ENCODE peak calls at places on chromosome 19, in nine cellular contexts. Q is GM12892, M is Peyer's patch, D is upper lobe of left lung, F is heart left ventricle, T is ovary, P is uterus, S is esophagus squamous epithelium, O is transverse colon. G is an unnamed sample.

GRCh38 chr19:6374179-6374709 is 1.5 kb downstream of the PSPN start:
- DNase-seq in T (no peak), O (no peak), S (no peak), F (no peak), D (peak; percentile 85), M (no peak), Q (no peak), P (peak; percentile 39), G (no peak)

GRCh38 chr19:8487137-8487851 is 15.1 kb downstream of the PRAM1 start:
- DNase-seq in O (peak; percentile 34), F (no peak), D (no peak), T (no peak), S (no peak), Q (no peak), M (peak; percentile 62), P (no peak), G (no peak)

GRCh38 chr19:49866933-49867782 is at the start of gene PNKP:
- DNase-seq in T (peak; percentile 93), P (peak; percentile 92), Q (peak; percentile 96), F (peak; percentile 93), D (peak; percentile 97), S (peak; percentile 84), O (peak; percentile 92), M (peak; percentile 89), G (peak; percentile 92)

GRCh38 chr19:14189415-14189814 is 16.6 kb downstream of the ADGRL1 start:
- DNase-seq in O (no peak), S (no peak), P (no peak), M (no peak), D (no peak), F (no peak), Q (no peak), T (no peak), G (no peak)

GRCh38 chr19:911197-912033 is 1.6 kb downstream of the R3HDM4 start:
- DNase-seq in M (no peak), T (no peak), F (no peak), P (no peak), S (no peak), Q (no peak), D (peak; percentile 83), O (no peak), G (no peak)

GRCh38 chr19:51259348-51260245 is 8.7 kb downstream of the SIGLECL1 start:
- DNase-seq in T (no peak), M (no peak), P (no peak), D (no peak), O (no peak), Q (no peak), S (no peak), F (peak; percentile 12), G (peak; percentile 54)

GRCh38 chr19:33064117-33064777 is 441 bp downstream of the RHPN2 start:
- DNase-seq in M (no peak), S (no peak), Q (peak; percentile 45), O (peak; percentile 64), F (no peak), P (no peak), D (peak; percentile 90), T (peak; percentile 26), G (no peak)

GRCh38 chr19:48752511-48753365 is at the start of gene FUT1:
- DNase-seq in T (no peak), S (no peak), O (peak; percentile 76), D (peak; percentile 93), F (peak; percentile 85), Q (no peak), M (peak; percentile 30), P (no peak), G (peak; percentile 74)

GRCh38 chr19:58563034-58563573 is 4.7 kb upstream of the UBE2M start:
- DNase-seq in M (no peak), S (no peak), P (peak; percentile 41), D (no peak), T (no peak), Q (peak; percentile 58), O (no peak), F (no peak), G (no peak)

GRCh38 chr19:40763963-40764362 is 11.4 kb upstream of the MIA start:
- DNase-seq in D (no peak), Q (no peak), M (no peak), F (no peak), T (no peak), P (no peak), O (no peak), S (no peak), G (no peak)
- TF ChIP-seq POLR2A in D (no peak), Q (no peak), M (no peak), F (no peak), T (no peak), P (no peak), O (no peak), S (no peak), G (no peak)

GRCh38 chr19:17266975-17267788 is at the start of gene BABAM1:
- DNase-seq in T (peak; percentile 97), M (peak; percentile 97), S (peak; percentile 94), P (peak; percentile 93), D (peak; percentile 90), O (peak; percentile 97), F (peak; percentile 98), Q (peak; percentile 93), G (peak; percentile 99)
- TF ChIP-seq POLR2A in T (no peak), M (no peak), S (no peak), P (no peak), D (peak; percentile 31), O (peak; percentile 32), F (no peak), Q (peak; percentile 74), G (peak; percentile 87)

DNA sequence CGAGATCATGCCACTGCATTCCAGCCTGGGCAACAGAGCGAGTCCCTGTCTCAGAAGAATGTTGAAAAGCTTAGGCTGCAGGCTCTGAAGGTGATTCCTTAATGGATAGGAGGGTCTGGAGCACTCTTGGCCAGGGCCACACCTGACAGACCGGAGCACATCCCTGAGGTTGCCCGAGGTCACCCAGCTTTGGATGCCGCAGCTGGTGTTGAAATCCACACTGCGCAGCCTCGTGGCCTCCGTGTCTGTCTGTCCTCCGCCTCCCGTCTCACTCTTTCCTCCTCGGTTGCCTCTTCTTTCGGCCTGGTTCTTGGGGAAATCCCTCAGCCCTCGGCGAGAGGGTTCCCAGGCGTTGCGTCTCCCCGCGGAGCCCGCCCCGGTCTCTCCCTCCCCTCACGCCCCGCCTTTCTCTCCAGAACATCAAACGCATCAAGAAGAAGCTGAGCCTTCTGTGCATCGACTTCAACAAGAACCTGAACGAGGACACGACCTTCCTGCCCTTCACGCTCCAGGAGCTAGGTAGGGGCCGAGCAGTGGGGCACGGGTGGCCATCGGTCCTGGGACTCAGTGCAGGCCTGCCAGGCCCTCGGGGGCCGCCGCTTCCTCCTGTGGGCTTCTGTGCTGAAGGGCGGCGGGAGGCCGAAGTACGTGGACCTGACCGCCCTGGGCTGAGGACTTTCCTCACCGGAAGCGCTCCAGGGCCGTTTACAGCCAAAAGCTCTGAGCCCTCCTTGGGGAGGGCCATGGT is 14.1 kb downstream of the THOP1 start:
- DNase-seq in S (no peak), O (no peak), T (no peak), P (no peak), Q (no peak), F (no peak), D (peak; percentile 76), M (no peak), G (no peak)
- TF ChIP-seq POLR2A in S (no peak), O (no peak), T (no peak), P (no peak), Q (no peak), F (no peak), D (no peak), M (no peak), G (no peak)

DNA sequence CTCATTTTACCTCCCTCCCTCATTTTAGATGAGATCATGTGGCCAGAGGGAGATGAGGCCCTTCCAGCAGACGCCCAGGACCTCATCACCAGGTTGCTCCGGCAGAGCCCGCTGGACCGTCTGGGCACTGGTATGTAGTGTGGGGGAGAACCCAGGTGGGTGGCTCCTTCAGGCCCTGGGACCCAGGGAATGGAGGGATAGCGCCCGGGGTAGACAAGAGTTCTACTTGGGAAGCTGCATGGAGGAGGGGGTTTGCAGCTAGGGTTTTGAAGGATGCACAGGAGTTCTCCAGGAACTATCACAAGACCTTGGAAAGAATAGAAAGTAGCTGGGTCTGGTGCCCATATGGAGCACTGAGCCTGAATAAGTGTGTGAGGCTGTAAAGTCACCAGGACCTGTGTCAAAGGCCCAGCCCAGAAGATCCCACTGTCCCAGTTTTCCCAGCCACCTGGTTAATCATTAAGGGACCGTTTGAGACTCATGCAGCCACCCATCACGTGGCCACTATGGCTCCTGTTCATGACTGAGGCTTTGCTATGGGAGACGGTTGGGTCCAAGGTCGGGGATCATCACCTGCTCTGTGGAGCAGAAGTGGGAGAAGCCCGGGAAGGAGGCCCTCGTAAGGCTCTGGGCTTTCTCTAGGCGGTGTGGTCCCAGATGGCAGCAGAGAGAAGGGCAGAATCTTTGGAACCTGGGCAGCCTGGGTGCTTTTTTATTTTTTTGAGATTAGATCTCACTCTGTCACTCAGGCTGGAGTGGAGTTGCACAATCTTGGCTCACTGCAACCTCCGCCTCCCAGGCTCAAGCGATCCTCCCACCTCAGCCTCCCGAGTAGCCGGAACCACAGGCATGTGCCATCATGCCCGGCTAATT is 17.0 kb upstream of the PIK3R2 start:
- DNase-seq in D (no peak), F (no peak), O (peak; percentile 79), M (no peak), T (no peak), Q (no peak), S (no peak), P (no peak), G (no peak)
- TF ChIP-seq POLR2A in D (no peak), F (no peak), O (no peak), M (no peak), T (no peak), Q (no peak), S (no peak), P (no peak), G (no peak)

GRCh38 chr19:38658462-38659306 is 11.2 kb downstream of the ACTN4 start:
- DNase-seq in O (peak; percentile 56), M (no peak), T (peak; percentile 76), Q (no peak), F (peak; percentile 66), P (no peak), S (no peak), D (no peak), G (no peak)
- TF ChIP-seq POLR2A in O (peak; percentile 41), M (no peak), T (no peak), Q (no peak), F (no peak), P (peak; percentile 49), S (no peak), D (no peak), G (no peak)

GRCh38 chr19:52397310-52398090 is at the start of gene ZNF528:
- DNase-seq in O (peak; percentile 96), T (peak; percentile 96), Q (peak; percentile 72), S (peak; percentile 76), F (peak; percentile 98), M (peak; percentile 90), D (peak; percentile 96), P (peak; percentile 94), G (peak; percentile 82)
- TF ChIP-seq POLR2A in O (peak; percentile 70), T (peak; percentile 54), Q (no peak), S (no peak), F (peak; percentile 13), M (peak; percentile 48), D (no peak), P (no peak), G (peak; percentile 39)

G was measured in erythroblast.